ENCODE peak calls at places on chromosomes 13 and 19, in five cellular contexts. F is lung, L is BE2C, X is body of pancreas, G is cardiac muscle cell. D is an unnamed sample. For H3K4me1 and H3K27me3, the result is how much of the 10 kb centered on the place peaks cover.

GRCh38 chr13:75236774-75237173 is 245.2 kb downstream of the TBC1D4 start:
- DNase-seq in F (no peak), L (no peak), X (no peak), G (no peak), D (no peak)

GRCh38 chr13:35191883-35192282 is 249.8 kb downstream of the NBEA start:
- DNase-seq in F (no peak), L (peak), X (no peak), G (no peak), D (no peak)

GRCh38 chr19:18939922-18940775 is 868 bp downstream of the HOMER3 start:
- DNase-seq in F (no peak), L (no peak), X (peak), G (peak), D (peak)

GRCh38 chr13:19173752-19174151 is 7.9 kb downstream of the TUBA3C start:
- DNase-seq in F (no peak), L (no peak), X (no peak), G (no peak), D (no peak)

GRCh38 chr19:47377208-47377701 is 28.1 kb downstream of the DHX34 start:
- DNase-seq in F (no peak), L (no peak), X (peak), G (no peak), D (peak)

GRCh38 chr19:56117889-56118288 is 3.2 kb downstream of the ZNF787 start:
- DNase-seq in F (no peak), L (no peak), X (no peak), G (no peak), D (no peak)

GRCh38 chr19:17005000-17005399 is 21.6 kb downstream of the CPAMD8 start:
- DNase-seq in F (no peak), L (no peak), X (no peak), G (no peak), D (no peak)

GRCh38 chr19:860481-861098 is 1.1 kb downstream of the CFD start:
- DNase-seq in F (peak), L (peak), X (peak), G (peak), D (no peak)

GRCh38 chr19:4518345-4519171 is at the start of gene PLIN4:
- DNase-seq in F (no peak), L (no peak), X (peak), G (peak), D (peak)

GRCh38 chr13:109707044-109707794 is 79.2 kb downstream of the IRS2 start:
- DNase-seq in F (no peak), L (peak), X (no peak), G (no peak), D (no peak)

DNA sequence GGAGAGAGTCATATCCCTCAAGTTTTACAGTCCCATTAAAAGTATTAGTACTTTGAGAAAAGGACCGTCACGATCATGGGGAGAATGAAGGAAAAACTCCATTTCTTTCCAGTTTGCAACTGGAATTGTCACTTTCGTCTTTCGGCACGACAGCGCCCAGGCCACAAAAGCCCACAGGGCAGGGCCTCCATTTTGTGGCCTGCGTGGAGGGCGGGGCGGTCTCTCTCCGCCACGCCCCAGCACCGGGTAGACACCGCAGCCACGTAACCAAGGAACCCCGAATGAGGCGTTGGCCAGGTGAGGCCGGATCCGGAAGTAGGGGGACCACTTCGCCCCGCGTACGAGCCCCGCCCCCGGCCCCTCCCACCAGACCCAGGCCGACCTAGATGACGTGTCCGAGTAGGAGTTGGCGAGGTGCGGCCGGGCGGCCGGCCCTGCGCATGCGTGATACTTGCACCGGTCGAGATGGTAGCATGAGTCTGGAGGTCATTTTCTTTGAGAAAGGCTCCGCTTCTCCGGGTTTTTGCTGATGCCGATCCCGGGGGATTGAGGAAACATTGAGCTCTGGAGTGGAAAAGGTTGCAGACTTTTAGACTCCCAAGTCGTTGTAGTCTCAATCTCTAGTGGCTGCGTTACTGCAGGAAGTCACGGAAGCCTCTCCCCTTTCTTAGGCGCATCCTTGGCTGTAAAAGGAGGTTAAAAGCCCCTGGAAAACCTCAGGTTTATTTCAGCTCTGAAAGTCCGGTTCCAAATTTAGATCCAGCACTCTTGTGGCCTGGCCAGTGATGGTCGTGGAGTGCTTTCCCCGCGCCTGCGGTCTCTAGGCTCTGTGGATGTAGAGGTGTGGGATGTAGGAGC is 2.7 kb upstream of the TM9SF2 start:
- DNase-seq in F (peak), L (peak), X (peak), G (peak), D (peak)
- H3K4me1 ChIP-seq in F (under half), L (under half), X (under half), G (under half), D (half or more)

GRCh38 chr19:41851456-41851855 is 6.6 kb downstream of the DMRTC2 start:
- DNase-seq in F (no peak), L (no peak), X (no peak), G (no peak), D (no peak)
- H3K27me3 ChIP-seq in F (under half), L (half or more), X (under half), G (under half), D (under half)

DNA sequence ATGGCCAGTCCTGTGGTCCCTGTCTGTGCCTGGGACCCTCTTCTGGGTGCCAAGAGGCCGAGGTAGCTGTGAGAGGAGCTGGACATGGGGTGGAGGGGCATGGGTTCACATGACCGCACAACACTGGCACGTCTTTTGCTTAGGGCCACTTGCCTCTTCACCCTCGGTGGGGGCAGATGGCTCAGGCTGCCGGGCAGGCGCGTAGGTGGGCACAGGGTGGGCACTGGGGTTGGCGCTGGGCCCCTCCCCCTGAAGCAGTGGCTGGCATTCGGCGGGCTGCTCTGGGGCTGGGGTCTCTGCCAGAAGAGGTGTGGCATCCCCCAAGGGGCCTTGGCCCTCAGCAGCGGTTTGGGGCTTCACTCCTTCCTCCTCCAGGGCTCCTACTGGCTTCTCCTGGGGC is 8.4 kb downstream of the PALM3 start:
- DNase-seq in F (no peak), L (no peak), X (no peak), G (no peak), D (no peak)
- H3K4me1 ChIP-seq in F (under half), L (under half), X (under half), G (under half), D (under half)

GRCh38 chr19:3463039-3463958 is 17.0 kb downstream of the SMIM24 start:
- DNase-seq in F (no peak), L (no peak), X (no peak), G (no peak), D (no peak)
- H3K27me3 ChIP-seq in F (under half), L (under half), X (under half), G (under half), D (under half)

DNA sequence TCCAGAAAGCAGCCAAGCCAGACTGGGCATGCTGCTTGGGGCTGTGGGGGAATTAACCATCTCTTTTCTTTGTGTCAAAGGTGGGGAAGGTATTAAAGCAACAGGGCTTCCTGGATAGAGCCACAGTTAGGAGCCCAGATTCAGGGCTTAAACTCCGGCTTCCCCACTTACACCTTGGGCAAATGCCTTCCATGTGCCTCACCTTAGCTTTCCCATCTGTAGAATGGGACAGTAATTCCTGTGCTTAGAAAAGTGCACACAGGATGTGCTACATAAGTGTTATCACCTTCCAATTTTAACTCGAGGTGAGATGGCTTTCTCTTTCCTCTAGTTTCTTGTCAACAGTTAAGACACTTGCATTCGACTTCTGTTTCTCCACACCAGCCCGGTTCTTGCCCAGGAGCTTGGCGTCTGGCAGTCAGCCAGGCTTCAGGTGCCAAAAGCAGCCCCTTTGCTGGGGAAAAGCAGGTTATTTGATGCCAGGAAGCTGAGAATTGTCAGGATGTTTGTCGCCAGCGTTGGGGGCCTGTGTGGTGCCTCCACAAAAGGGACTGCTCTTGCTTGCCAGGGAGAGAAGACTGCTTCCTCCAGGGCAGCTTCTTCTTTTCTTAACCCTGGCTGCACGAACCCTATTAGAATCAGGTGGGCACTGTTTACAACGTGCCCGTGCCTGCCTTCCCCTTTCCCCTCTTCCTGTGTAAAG is 79.2 kb downstream of the SIPA1L3 start:
- DNase-seq in F (no peak), L (no peak), X (no peak), G (no peak), D (no peak)
- H3K4me1 ChIP-seq in F (under half), L (under half), X (under half), G (under half), D (under half)